ENCODE peak calls at places on chromosome 12, in four cellular contexts. R is transverse colon, D is A549, H is GM12878. F is an unnamed sample.

GRCh38 chr12:90235642-90236041 is 527.0 kb upstream of the ATP2B1 start:
- DNase-seq in R (no peak), D (no peak), H (no peak), F (no peak)

GRCh38 chr12:94469522-94469921 is 9.9 kb upstream of the CEP83 start:
- DNase-seq in D (no peak), R (no peak), H (no peak), F (no peak)

GRCh38 chr12:122851820-122852219 is 16.6 kb downstream of the HIP1R start:
- DNase-seq in R (no peak), D (no peak), H (no peak), F (no peak)

GRCh38 chr12:3147260-3147659 is 70.1 kb downstream of the TSPAN9 start:
- DNase-seq in D (no peak), R (no peak), H (no peak), F (no peak)

GRCh38 chr12:124352839-124353238 is 57.9 kb downstream of the RFLNA start:
- DNase-seq in H (no peak), R (peak; percentile 86), D (no peak), F (peak; percentile 57)

GRCh38 chr12:94594443-94594825 is 55.9 kb downstream of the TMCC3 start:
- DNase-seq in R (no peak), H (no peak), D (no peak), F (no peak)

GRCh38 chr12:80187660-80188090 is 88.3 kb downstream of the OTOGL start:
- DNase-seq in R (no peak), D (no peak), H (peak; percentile 40), F (no peak)

GRCh38 chr12:42916143-42916542 is 326.6 kb upstream of the PRICKLE1 start:
- DNase-seq in D (no peak), H (no peak), R (no peak), F (no peak)

GRCh38 chr12:97093187-97093683 is 186.2 kb downstream of the NEDD1 start:
- DNase-seq in D (no peak), R (no peak), H (no peak), F (no peak)

GRCh38 chr12:51771008-51771407 is 77.5 kb downstream of the FIGNL2 start:
- DNase-seq in D (no peak), H (no peak), R (no peak), F (no peak)

GRCh38 chr12:112979281-112979680 is 962 bp downstream of the OAS2 start:
- DNase-seq in D (no peak), H (peak; percentile 38), R (peak; percentile 48), F (no peak)

GRCh38 chr12:119901670-119902069 is 24.6 kb upstream of the CIT start:
- DNase-seq in D (no peak), R (no peak), H (no peak), F (no peak)
- TF ChIP-seq CTCF in D (no peak), R (no peak), H (no peak), F (no peak)

DNA sequence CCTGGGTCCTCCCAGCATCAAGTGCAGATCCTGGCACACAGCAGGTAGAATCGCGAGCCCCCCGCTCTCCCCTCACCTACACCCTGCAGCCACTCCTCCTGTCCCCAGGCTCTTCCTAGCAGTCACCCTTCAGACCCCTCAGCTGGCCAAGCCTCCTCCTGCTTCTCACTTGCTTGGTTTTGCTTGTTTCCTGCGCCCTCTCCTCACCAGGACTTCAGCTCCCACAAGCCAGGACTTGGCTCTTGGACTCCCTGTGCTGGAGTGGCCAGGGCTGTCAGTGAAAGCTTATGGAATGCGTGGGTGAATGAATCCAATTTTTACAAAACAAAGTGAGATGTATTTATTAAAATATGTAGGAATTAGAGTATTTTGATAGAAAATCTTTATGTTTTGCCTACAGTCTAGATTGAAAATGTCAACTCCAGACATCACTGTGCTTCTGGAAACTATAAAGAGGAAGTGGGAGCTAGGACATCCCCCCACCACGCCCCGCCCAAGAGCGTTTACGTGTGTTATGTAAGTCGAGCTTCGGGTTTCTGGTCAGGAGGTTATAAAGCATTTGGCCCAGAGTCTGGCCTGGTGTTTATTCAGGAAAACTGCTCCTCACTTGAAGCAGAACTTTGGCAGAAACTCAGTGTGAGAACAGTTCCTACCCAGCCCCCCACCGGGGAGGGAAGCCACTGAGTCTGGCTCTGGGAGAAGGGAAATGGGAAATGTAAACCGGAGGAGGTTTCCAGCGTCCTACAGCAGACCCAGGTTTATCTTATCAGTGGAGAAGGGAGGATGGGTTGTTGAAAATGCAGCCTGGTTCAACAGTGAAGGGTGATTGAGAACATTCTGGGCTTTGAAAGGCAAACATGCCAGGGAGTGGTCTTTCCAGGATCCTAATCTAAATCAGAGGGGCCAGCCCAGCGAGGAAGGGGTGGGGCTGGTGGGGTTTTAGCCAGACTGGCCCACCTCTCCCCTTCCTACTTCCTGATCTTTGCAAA is 8.8 kb downstream of the ALDH2 start:
- DNase-seq in R (peak; percentile 90), D (no peak), H (peak; percentile 70), F (peak; percentile 94)
- TF ChIP-seq EP300 in R (no peak), D (no peak), H (peak; percentile 83), F (no peak)

GRCh38 chr12:14613718-14614117 is 46.0 kb upstream of the PLBD1 start:
- DNase-seq in D (no peak), H (peak; percentile 93), R (no peak), F (no peak)
- TF ChIP-seq POLR2A in D (no peak), H (no peak), R (no peak), F (no peak)

DNA sequence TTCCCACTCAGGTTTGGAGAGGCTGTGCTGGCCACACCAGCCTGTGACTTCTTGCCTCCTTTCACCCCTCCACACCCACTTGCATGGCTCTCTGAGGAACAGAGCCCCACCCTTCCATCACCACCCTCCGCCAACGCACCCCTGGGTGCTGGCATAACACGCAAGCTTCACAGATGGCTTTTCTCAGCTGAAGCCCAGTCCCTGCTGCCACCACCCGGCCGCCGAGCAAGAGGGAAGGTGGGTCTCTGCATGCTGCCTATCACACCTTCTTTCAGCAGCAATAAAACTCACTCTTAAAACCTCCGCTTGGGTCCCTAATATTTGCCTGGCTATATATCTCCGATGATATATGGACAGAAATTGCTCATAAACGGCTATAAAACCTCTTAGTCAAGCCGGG is 41.6 kb downstream of the SMUG1 start:
- DNase-seq in D (no peak), R (no peak), H (no peak), F (no peak)
- TF ChIP-seq CTCF in D (no peak), R (no peak), H (no peak), F (no peak)

DNA sequence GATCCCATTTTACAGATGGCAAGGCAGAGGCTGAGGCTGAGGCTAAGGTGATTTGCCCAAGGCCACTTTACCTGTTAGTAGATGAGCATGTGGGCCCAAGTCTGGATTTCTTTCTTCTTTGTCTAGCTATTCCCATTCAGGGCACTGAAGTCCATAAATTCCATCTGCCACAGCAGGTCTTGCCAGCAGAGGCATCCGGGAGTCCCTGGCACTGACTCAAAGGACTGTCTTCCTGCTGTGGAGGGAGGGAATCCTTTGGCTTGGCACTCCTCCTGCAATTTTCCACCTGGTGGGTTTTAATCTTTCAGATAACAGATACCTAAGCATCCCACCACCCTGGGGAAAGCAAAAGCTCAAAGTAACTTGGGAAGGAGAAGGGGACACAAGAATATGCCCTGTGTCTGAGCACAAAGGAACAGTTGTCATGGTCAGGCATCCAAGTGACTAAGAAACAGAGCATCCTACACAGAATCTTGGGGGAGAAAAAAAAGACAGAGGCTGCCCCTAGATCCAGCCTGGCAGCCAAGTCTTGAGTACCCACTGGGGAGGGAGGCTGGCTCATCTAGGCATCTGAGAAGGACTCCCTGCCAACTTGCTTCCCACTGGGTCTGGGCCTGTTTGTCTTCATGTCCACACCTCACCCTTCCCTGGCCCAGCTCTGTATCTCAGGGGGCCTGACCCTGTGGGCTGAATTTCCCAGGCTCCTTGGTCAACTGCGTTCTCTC is 35.6 kb upstream of the CMKLR1 start:
- DNase-seq in H (no peak), D (no peak), R (no peak), F (no peak)
- TF ChIP-seq EP300 in H (no peak), D (no peak), R (no peak), F (no peak)

DNA sequence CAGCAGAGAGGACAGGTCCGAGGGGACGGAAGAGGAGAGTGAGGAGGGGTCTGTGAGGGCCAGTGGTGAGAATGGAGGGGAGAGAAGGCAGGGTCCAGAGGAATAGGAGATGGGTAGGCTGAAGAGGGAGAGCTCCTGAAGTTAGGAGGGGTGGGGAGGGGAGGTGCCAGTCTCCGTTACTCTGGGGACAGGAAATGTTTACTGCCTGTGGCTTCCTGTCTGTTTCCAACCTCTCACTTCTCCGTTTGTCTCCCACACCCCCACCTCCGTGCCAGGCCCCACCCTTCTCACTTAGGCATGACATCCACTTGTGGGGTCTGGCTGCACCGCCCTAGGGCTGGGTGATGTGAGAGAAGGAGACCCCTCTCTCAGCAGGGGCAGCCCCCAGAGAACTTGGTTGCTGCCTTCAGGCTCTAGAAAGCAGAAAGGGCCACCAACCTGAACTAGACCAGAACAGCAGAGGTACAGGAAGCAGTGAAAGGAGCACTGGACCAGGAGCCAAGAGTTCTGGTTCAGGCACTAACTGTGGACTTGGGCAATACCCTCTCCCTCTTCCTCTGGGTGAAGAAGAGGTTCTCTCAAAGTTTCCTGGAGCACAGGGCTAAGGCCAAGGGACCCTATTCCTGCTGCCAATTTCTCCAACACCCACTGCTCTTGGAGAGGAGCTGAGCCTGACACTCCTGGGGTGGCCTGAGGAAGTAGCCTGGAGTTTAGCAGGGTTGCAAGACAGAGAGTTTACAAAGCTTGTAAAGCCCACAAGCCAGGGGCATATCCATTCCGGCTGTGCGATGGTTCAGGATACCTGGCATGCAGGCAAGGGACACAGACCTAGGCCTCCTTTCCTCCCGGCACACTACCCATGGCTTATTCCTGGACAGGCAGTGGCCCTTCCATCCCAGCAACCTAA is 5.5 kb downstream of the ITGA5 start:
- DNase-seq in D (no peak), H (no peak), R (peak; percentile 55), F (no peak)
- TF ChIP-seq POLR2A in D (no peak), H (no peak), R (no peak), F (no peak)

DNA sequence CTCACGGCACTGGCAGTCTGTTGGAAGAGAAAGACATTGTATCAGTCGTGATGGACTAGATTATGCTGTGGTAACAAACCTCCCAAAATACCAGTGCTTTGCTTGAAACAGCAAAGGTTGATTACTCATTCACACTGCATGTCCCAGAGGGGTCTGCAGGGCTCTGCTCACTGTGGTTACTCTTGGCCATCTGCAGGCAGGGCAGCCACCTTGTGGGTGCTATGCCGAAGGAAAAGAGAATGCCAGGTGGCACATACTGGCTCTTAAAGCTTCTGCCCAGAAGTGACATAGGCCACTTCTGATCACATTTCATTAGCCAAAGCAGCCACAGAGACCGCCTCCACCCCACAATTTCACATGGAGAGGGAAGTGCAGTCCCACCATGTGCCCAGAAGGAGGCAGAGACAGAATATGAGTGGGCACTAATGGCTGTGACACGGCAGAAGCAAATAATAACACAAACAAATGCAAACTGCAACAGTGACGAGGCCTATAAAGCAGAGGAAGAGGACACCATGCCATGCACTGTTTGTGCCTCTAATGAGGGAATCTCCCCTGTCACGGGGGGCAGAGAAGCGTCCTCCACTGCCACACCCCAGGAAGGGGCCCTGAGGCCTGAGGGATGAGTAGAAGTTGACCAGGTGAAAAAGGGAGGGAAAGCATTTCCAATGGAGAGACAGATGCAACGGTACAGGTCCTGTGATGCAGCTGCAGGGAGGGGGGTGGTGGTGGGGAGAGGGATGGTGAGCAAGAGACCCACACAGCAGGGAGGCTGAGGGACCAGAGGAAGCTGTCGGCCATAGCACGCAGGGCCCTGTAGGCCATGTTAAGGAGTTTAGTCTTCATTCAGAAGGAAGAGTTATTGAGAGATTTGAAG is 51.7 kb upstream of the KICS2 start:
- DNase-seq in H (no peak), D (peak; percentile 27), R (peak; percentile 8), F (no peak)
- TF ChIP-seq CTCF in H (peak; percentile 51), D (no peak), R (no peak), F (peak; percentile 16)

F was measured in upper lobe of left lung.